ENCODE peak calls at places on chromosome 1, in four cellular contexts. L is Kasumi-1, M is mesenchymal stem cell, Y is Calu3. J is an unnamed sample.

GRCh38 chr1:205915354-205915990 is 27.8 kb downstream of the SLC26A9 start:
- DNase-seq in L (no peak), M (no peak), Y (no peak), J (no peak)

GRCh38 chr1:226579781-226580323 is 31.3 kb downstream of the STUM start:
- DNase-seq in L (no peak), M (no peak), Y (no peak), J (no peak)

GRCh38 chr1:247746391-247746935 is 1.5 kb downstream of the OR14A2 start:
- DNase-seq in L (no peak), M (no peak), Y (no peak), J (no peak)

GRCh38 chr1:120178799-120179419 is 2.6 kb upstream of the SEC22B start:
- DNase-seq in L (no peak), M (no peak), Y (no peak), J (peak)

GRCh38 chr1:15992187-15992553 is 11.9 kb upstream of the SRARP start:
- DNase-seq in L (no peak), M (no peak), Y (no peak), J (no peak)

GRCh38 chr1:212458817-212459216 is 26.1 kb downstream of the NENF start:
- DNase-seq in L (no peak), M (no peak), Y (no peak), J (no peak)

GRCh38 chr1:230760360-230760827 is 13.2 kb downstream of the CAPN9 start:
- DNase-seq in L (no peak), M (no peak), Y (peak), J (no peak)

GRCh38 chr1:22053861-22054770 is 1.6 kb downstream of the CDC42 start:
- DNase-seq in L (no peak), M (peak), Y (peak), J (no peak)

GRCh38 chr1:224759570-224760562 is 143.7 kb downstream of the CNIH3 start:
- DNase-seq in L (no peak), M (no peak), Y (no peak), J (peak)

GRCh38 chr1:229230893-229231753 is 39.8 kb upstream of the RAB4A start:
- DNase-seq in L (no peak), M (peak), Y (peak), J (peak)

GRCh38 chr1:17189632-17190525 is 15.0 kb upstream of the PADI1 start:
- DNase-seq in L (no peak), M (peak), Y (peak), J (no peak)

GRCh38 chr1:152481869-152482664 is 28.5 kb upstream of the LCE5A start:
- DNase-seq in L (no peak), M (no peak), Y (no peak), J (no peak)

GRCh38 chr1:81305997-81306452 is 494.7 kb upstream of the ADGRL2 start:
- DNase-seq in L (peak), M (peak), Y (peak), J (peak)